ENCODE peak calls at places on chromosomes 4 and X, in eight cellular contexts. H, F, E, X, I, C, J and K are unnamed samples.

GRCh38 chrX:153766098-153766817 is 2.2 kb downstream of the PLXNB3 start:
- DNase-seq in E (peak; percentile 71), F (no peak), C (no peak), I (peak; percentile 48), X (no peak), J (no peak), H (peak; percentile 91), K (peak; percentile 58)

GRCh38 chrX:117854806-117855205 is 261.8 kb downstream of the KLHL13 start:
- DNase-seq in H (no peak), E (no peak), J (no peak), F (no peak), X (no peak), I (no peak), C (no peak), K (no peak)

GRCh38 chr4:74964311-74964710 is 31.4 kb downstream of the PARM1 start:
- DNase-seq in I (no peak), E (no peak), F (no peak), C (no peak), H (no peak), X (no peak), J (no peak), K (no peak)

GRCh38 chrX:10168226-10168625 is 11.5 kb downstream of the CLCN4 start:
- DNase-seq in F (no peak), I (peak; percentile 70), C (no peak), H (no peak), J (no peak), E (no peak), X (no peak), K (no peak)

GRCh38 chrX:141375011-141375730 is 132.9 kb upstream of the SPANXC start:
- DNase-seq in C (no peak), F (no peak), I (no peak), X (no peak), H (no peak), E (peak; percentile 1), J (no peak), K (no peak)

GRCh38 chr4:76570141-76570989 is 135.3 kb downstream of the SHROOM3 start:
- DNase-seq in C (no peak), X (no peak), H (no peak), F (no peak), J (no peak), E (peak; percentile 89), I (peak; percentile 90), K (no peak)

GRCh38 chr4:133146192-133146573 is 2.9 kb upstream of the PCDH10 start:
- DNase-seq in J (no peak), E (no peak), H (no peak), X (no peak), F (no peak), C (no peak), I (no peak), K (no peak)

GRCh38 chr4:1265351-1265750 is 16.4 kb upstream of the CTBP1 start:
- DNase-seq in H (no peak), E (no peak), C (no peak), X (no peak), F (no peak), I (no peak), J (no peak), K (no peak)

GRCh38 chrX:136572030-136572429 is 40.0 kb downstream of the VGLL1 start:
- DNase-seq in I (no peak), C (no peak), X (no peak), J (no peak), F (no peak), H (no peak), E (no peak), K (no peak)

GRCh38 chrX:12330841-12331240 is 192.6 kb downstream of the FRMPD4 start:
- DNase-seq in E (no peak), C (no peak), I (no peak), F (no peak), X (no peak), J (no peak), H (no peak), K (no peak)

GRCh38 chrX:65034641-65035450 is 58.6 kb upstream of the ZC4H2 start:
- DNase-seq in I (peak; percentile 56), C (peak; percentile 61), J (no peak), H (peak; percentile 85), F (peak; percentile 47), X (peak; percentile 25), E (peak; percentile 68), K (peak; percentile 53)

GRCh38 chrX:132209527-132209926 is 9.7 kb downstream of the RAP2C start:
- DNase-seq in C (no peak), F (no peak), H (no peak), J (no peak), I (no peak), X (no peak), E (peak; percentile 43), K (no peak)

GRCh38 chrX:8721536-8721935 is 10.4 kb downstream of the ANOS1 start:
- DNase-seq in C (no peak), F (no peak), X (no peak), J (no peak), E (no peak), H (no peak), I (no peak), K (no peak)

DNA sequence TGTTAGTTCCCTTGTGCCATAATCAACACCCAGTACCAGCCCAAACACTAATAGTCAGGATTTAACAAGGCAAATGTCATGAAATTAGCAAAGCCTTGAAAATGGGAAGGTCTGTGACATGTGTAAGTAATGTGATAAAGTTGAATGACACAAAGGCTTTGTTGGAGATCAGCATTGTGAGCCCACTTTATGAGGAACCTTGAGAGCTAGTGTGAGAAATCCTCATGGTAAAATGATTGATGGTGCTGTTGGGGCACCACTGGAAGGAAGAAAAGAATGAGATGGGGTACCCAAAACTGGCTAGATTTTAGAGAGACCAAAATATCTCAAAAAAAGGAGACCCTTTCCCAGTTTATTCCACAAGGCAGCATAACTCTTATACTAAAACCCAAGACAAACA is 3.3 kb upstream of the LIN54 start:
- DNase-seq in C (no peak), J (no peak), I (no peak), X (no peak), E (no peak), H (peak; percentile 44), F (no peak), K (no peak)
- H3K4me3 ChIP-seq in C (peak overlapping the region; percentile 98), J (peak overlapping the region; percentile 77), I (peak overlapping the region; percentile 66), X (peak overlapping the region; percentile 80), E (no peak overlapping the region), H (peak overlapping the region; percentile 87), F (no peak overlapping the region), K (no peak overlapping the region)

GRCh38 chr4:99949034-99949998 is 759 bp downstream of the H2AZ1 start:
- DNase-seq in H (peak; percentile 95), C (peak; percentile 85), X (no peak), F (peak; percentile 91), E (peak; percentile 93), J (peak; percentile 77), I (peak; percentile 92), K (peak; percentile 91)
- TF ChIP-seq POLR2A in H (peak; percentile 79), C (peak; percentile 98), X (no peak), F (peak; percentile 25), E (no peak), J (peak; percentile 78), I (peak; percentile 56), K (no peak)

GRCh38 chr4:102869569-102870227 is 906 bp downstream of the CISD2 start:
- DNase-seq in J (no peak), H (no peak), C (no peak), X (no peak), E (peak; percentile 2), F (no peak), I (no peak), K (no peak)

GRCh38 chr4:102871772-102872171 is 3.0 kb downstream of the CISD2 start:
- DNase-seq in C (no peak), X (no peak), E (no peak), J (no peak), F (no peak), I (no peak), H (peak; percentile 38), K (no peak)

GRCh38 chr4:102868782-102869568 is at the start of gene CISD2:
- DNase-seq in X (peak; percentile 67), E (peak; percentile 85), J (peak; percentile 80), C (peak; percentile 66), H (peak; percentile 95), I (peak; percentile 78), F (peak; percentile 82), K (peak; percentile 94)

GRCh38 chr4:102868153-102868781 is 525 bp upstream of the CISD2 start:
- DNase-seq in J (no peak), H (peak; percentile 29), I (no peak), X (no peak), C (no peak), F (no peak), E (no peak), K (no peak)

DNA sequence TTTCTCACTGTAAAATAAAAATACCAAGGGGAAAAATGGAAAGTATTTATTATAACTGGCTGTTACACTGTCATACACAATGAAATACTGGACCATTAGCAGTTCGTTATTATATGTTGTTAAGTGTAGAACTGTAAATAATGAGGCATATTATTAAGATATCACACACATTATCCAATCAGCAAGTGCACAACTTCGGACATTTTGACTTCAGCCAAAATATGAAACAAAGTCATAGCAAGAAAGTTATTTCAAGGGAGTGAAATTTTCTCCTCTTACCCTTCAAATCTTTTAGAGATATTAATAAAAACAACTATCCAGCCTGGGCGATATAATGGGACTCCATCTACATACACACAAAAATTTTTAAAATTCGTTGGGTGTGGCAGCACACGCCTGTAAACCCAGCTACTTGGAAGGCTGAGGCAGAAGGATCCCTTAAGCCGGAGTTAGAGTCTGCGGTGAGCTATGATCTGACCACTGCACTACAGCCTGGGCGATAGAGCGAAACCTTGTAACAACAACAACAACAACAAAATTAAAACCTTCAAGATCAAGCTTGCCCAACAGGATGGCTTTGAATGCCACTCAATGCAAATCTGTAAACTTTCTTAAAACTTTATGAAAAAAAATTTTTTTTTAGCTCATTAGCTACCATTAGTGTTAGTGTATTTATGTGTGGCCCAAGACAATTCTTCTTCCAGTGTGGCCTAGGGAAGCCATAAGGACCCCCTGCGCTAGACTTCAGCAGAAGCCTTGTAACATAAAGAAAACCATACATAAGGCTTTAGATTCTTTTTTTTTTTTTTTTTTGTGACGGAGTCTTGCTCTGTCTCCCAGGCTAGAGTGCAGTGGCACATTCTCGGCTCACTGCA is 1.3 kb upstream of the CISD2 start:
- DNase-seq in F (no peak), H (peak; percentile 77), C (no peak), E (no peak), I (no peak), X (no peak), J (peak; percentile 34), K (no peak)
- H3K4me2 ChIP-seq in F (peak overlapping the region; percentile 85), H (peak overlapping the region; percentile 95), C (peak overlapping the region; percentile 92), E (no peak overlapping the region), I (peak overlapping the region; percentile 84), X (peak overlapping the region; percentile 91), J (peak overlapping the region; percentile 94), K (peak overlapping the region; percentile 66)

GRCh38 chr4:30722916-30723270 is 2.7 kb downstream of the PCDH7 start:
- DNase-seq in E (no peak), J (no peak), H (no peak), X (no peak), F (no peak), I (no peak), C (no peak), K (peak; percentile 46)

GRCh38 chr4:30721353-30722091 is 1.4 kb downstream of the PCDH7 start:
- DNase-seq in J (no peak), X (peak; percentile 3), F (no peak), E (peak; percentile 44), I (no peak), H (no peak), C (no peak), K (peak; percentile 72)

GRCh38 chr4:30720656-30721352 is 635 bp downstream of the PCDH7 start:
- DNase-seq in X (peak; percentile 4), J (no peak), E (peak; percentile 61), F (no peak), I (no peak), C (no peak), H (no peak), K (peak; percentile 67)

GRCh38 chr4:30724217-30724616 is 4.0 kb downstream of the PCDH7 start:
- DNase-seq in J (no peak), F (no peak), C (no peak), I (no peak), E (no peak), H (no peak), X (no peak), K (peak; percentile 69)

GRCh38 chr4:30722092-30722915 is 2.1 kb downstream of the PCDH7 start:
- DNase-seq in J (no peak), I (no peak), X (no peak), C (no peak), F (no peak), E (no peak), H (no peak), K (peak; percentile 43)
- H3K4me3 ChIP-seq in J (no peak overlapping the region), I (no peak overlapping the region), X (no peak overlapping the region), C (peak overlapping the region; percentile 86), F (no peak overlapping the region), E (peak overlapping the region; percentile 78), H (no peak overlapping the region), K (peak overlapping the region; percentile 63)